ENCODE peak calls at places on chromosomes 4 and X, in eight cellular contexts. L is heart right ventricle; M is cardiac muscle cell; C is CD8-positive, alpha-beta memory T cell; Y is A549; X is transverse colon; E is body of pancreas; U is stomach. A is an unnamed sample. For H3K4me1, the result is how much of the 10 kb centered on the place peaks cover.

GRCh38 chr4:153527690-153528089 is 61.5 kb downstream of the TMEM131L start:
- DNase-seq in L (no peak), M (no peak), C (no peak), Y (no peak), X (no peak), E (no peak), U (no peak), A (peak)

GRCh38 chrX:67720344-67720743 is 176.5 kb downstream of the AR start:
- DNase-seq in L (no peak), M (no peak), C (no peak), Y (no peak), X (no peak), E (no peak), U (no peak), A (no peak)

GRCh38 chr4:119666653-119667091 is 38.1 kb upstream of the PDE5A start:
- DNase-seq in L (no peak), M (peak), C (no peak), Y (no peak), X (no peak), E (no peak), U (no peak), A (no peak)

GRCh38 chr4:43411226-43411625 is 518.7 kb downstream of the GRXCR1 start:
- DNase-seq in L (no peak), M (no peak), C (no peak), Y (no peak), X (no peak), E (no peak), U (no peak), A (no peak)

GRCh38 chr4:167775374-167775773 is 317.0 kb upstream of the ANXA10 start:
- DNase-seq in L (no peak), M (no peak), C (no peak), Y (no peak), X (no peak), E (no peak), U (no peak), A (no peak)

GRCh38 chrX:38974542-38974941 is 173.3 kb downstream of the MID1IP1 start:
- DNase-seq in L (no peak), M (no peak), C (no peak), Y (no peak), X (no peak), E (no peak), U (no peak), A (no peak)

GRCh38 chr4:3515646-3516045 is 16.6 kb downstream of the LRPAP1 start:
- DNase-seq in L (no peak), M (no peak), C (no peak), Y (no peak), X (no peak), E (no peak), U (no peak), A (no peak)

GRCh38 chr4:37607018-37607417 is 79.2 kb downstream of the RELL1 start:
- DNase-seq in L (no peak), M (no peak), C (no peak), Y (no peak), X (no peak), E (no peak), U (no peak), A (no peak)

GRCh38 chr4:87065016-87065415 is 130.2 kb downstream of the AFF1 start:
- DNase-seq in L (no peak), M (no peak), C (no peak), Y (no peak), X (no peak), E (no peak), U (no peak), A (no peak)

GRCh38 chr4:107721436-107722090 is 1.5 kb upstream of the PAPSS1 start:
- DNase-seq in L (peak), M (peak), C (peak), Y (no peak), X (peak), E (no peak), U (no peak), A (peak)

GRCh38 chrX:23785564-23785963 is 2.6 kb downstream of the SAT1 start:
- DNase-seq in L (no peak), M (peak), C (no peak), Y (no peak), X (no peak), E (no peak), U (no peak), A (no peak)
- H3K4me3 ChIP-seq in L (peak), M (no peak), C (no peak), Y (peak), X (peak), E (no peak), U (peak), A (peak)

DNA sequence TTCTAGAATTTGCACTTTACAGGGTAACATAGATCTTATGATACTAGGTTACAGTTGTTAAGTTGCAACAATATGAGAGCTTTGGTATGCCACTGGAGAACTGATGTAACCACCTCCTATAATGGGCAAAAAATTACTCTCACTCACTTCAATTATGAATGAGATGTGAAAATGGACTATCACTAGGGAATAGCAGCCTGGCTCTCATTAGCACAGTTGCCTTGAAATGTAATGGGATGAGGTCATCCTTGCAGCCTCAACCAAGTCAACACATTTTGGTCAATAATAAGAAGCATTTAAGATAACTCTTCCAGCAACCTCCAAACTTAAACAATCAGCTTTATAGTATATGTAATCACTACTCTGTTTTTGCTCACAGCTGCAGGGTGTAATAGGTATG is 69.4 kb downstream of the TBC1D9 start:
- DNase-seq in L (no peak), M (no peak), C (no peak), Y (no peak), X (no peak), E (no peak), U (no peak), A (no peak)
- H3K4me1 ChIP-seq in L (under half), M (under half), C (under half), Y (under half), X (under half), E (under half), U (under half), A (under half)

GRCh38 chr4:102345795-102346100 is 466 bp upstream of the SLC39A8 start:
- DNase-seq in L (no peak), M (no peak), C (no peak), Y (no peak), X (no peak), E (no peak), U (no peak), A (no peak)
- H3K4me3 ChIP-seq in L (peak), M (no peak), C (peak), Y (peak), X (peak), E (no peak), U (peak), A (peak)

GRCh38 chrX:13051529-13052172 is 7.2 kb upstream of the FAM9C start:
- DNase-seq in L (peak), M (no peak), C (peak), Y (no peak), X (no peak), E (no peak), U (no peak), A (no peak)

GRCh38 chrX:13051167-13051528 is 6.7 kb upstream of the FAM9C start:
- DNase-seq in L (no peak), M (no peak), C (no peak), Y (no peak), X (no peak), E (no peak), U (no peak), A (no peak)

GRCh38 chrX:13047752-13048151 is 3.3 kb upstream of the FAM9C start:
- DNase-seq in L (no peak), M (no peak), C (no peak), Y (no peak), X (no peak), E (no peak), U (no peak), A (no peak)

GRCh38 chrX:13048265-13048664 is 3.8 kb upstream of the FAM9C start:
- DNase-seq in L (no peak), M (no peak), C (no peak), Y (no peak), X (no peak), E (no peak), U (no peak), A (no peak)

GRCh38 chrX:13050151-13050550 is 5.7 kb upstream of the FAM9C start:
- DNase-seq in L (no peak), M (no peak), C (no peak), Y (no peak), X (no peak), E (no peak), U (no peak), A (no peak)
- H3K4me1 ChIP-seq in L (under half), M (under half), C (half or more), Y (under half), X (under half), E (under half), U (under half), A (under half)

GRCh38 chr4:24966076-24966475 is 53.2 kb upstream of the CCDC149 start:
- DNase-seq in L (no peak), M (no peak), C (no peak), Y (no peak), X (no peak), E (no peak), U (no peak), A (no peak)
- H3K4me3 ChIP-seq in L (no peak), M (no peak), C (no peak), Y (no peak), X (no peak), E (no peak), U (no peak), A (no peak)

GRCh38 chrX:19761554-19762295 is 125.7 kb downstream of the SH3KBP1 start:
- DNase-seq in L (no peak), M (no peak), C (no peak), Y (no peak), X (no peak), E (no peak), U (no peak), A (no peak)

GRCh38 chrX:19758536-19758935 is 128.9 kb downstream of the SH3KBP1 start:
- DNase-seq in L (no peak), M (no peak), C (no peak), Y (no peak), X (no peak), E (no peak), U (no peak), A (no peak)

GRCh38 chrX:19756577-19757131 is 130.7 kb downstream of the SH3KBP1 start:
- DNase-seq in L (no peak), M (no peak), C (no peak), Y (no peak), X (no peak), E (no peak), U (no peak), A (no peak)

GRCh38 chrX:19760841-19761512 is 126.4 kb downstream of the SH3KBP1 start:
- DNase-seq in L (no peak), M (no peak), C (no peak), Y (no peak), X (no peak), E (no peak), U (no peak), A (no peak)

DNA sequence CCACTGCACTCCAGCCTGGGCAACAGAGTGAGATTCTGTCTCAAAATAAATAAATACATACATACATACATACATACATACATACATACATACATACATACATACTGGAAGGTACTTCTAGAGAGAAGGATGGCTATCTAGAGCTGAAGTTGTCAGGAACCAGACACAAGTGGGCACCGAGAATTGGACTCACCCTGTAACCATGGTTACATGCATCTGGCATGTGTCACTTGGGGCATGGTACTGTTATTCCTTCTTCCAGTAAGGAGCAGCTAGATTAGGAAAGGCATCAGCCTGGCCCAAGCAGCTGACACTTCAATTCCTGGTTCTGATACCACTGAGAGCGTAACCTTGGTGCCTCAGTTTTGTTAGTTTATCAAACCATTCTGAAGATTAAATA is 127.1 kb downstream of the SH3KBP1 start:
- DNase-seq in L (no peak), M (no peak), C (no peak), Y (no peak), X (no peak), E (no peak), U (no peak), A (no peak)
- H3K4me1 ChIP-seq in L (under half), M (under half), C (under half), Y (under half), X (under half), E (under half), U (under half), A (under half)

GRCh38 chrX:85113746-85114145 is 110.1 kb downstream of the APOOL start:
- DNase-seq in L (no peak), M (no peak), C (no peak), Y (no peak), X (no peak), E (no peak), U (no peak), A (no peak)
- H3K4me3 ChIP-seq in L (no peak), M (no peak), C (no peak), Y (no peak), X (no peak), E (no peak), U (no peak), A (no peak)